ENCODE peak calls at places on chromosomes 2 and 18, in nine cellular contexts. F, V, C, H, E, Y, I, T and Q are unnamed samples.

GRCh38 chr2:101773137-101773536 is 75.6 kb downstream of the MAP4K4 start:
- DNase-seq in F (no peak), V (no peak), C (no peak), H (no peak), E (no peak), Y (no peak), I (no peak), T (no peak), Q (no peak)

GRCh38 chr2:11574176-11575046 is 40.6 kb downstream of the GREB1 start:
- DNase-seq in F (no peak), V (no peak), C (no peak), H (no peak), E (no peak), Y (no peak), I (peak), T (no peak), Q (no peak)

GRCh38 chr2:50514881-50515280 is 517.1 kb downstream of the NRXN1 start:
- DNase-seq in F (no peak), V (no peak), C (no peak), H (no peak), E (no peak), Y (no peak), I (no peak), T (no peak), Q (no peak)

GRCh38 chr2:12733846-12734245 is 17.1 kb downstream of the TRIB2 start:
- DNase-seq in F (no peak), V (no peak), C (no peak), H (no peak), E (no peak), Y (no peak), I (no peak), T (no peak), Q (no peak)

GRCh38 chr2:48016620-48017019 is 110.3 kb upstream of the FBXO11 start:
- DNase-seq in F (no peak), V (peak), C (no peak), H (no peak), E (no peak), Y (no peak), I (no peak), T (no peak), Q (peak)

GRCh38 chr2:217785544-217786045 is 217.2 kb downstream of the TNS1 start:
- DNase-seq in F (peak), V (peak), C (peak), H (peak), E (peak), Y (peak), I (peak), T (peak), Q (peak)

GRCh38 chr18:38551881-38552280 is 986.3 kb upstream of the CELF4 start:
- DNase-seq in F (no peak), V (no peak), C (no peak), H (no peak), E (no peak), Y (no peak), I (no peak), T (no peak), Q (no peak)

GRCh38 chr2:32746554-32747133 is 118.8 kb downstream of the TTC27 start:
- DNase-seq in F (no peak), V (no peak), C (no peak), H (no peak), E (no peak), Y (no peak), I (no peak), T (no peak), Q (no peak)

GRCh38 chr2:190792956-190793888 is 87.4 kb upstream of the GLS start:
- DNase-seq in F (no peak), V (no peak), C (no peak), H (no peak), E (no peak), Y (no peak), I (no peak), T (no peak), Q (no peak)

GRCh38 chr2:31107588-31108300 is 30.5 kb downstream of the GALNT14 start:
- DNase-seq in F (no peak), V (peak), C (peak), H (no peak), E (no peak), Y (no peak), I (no peak), T (peak), Q (no peak)

GRCh38 chr18:41226186-41226585 is 728.8 kb upstream of the PIK3C3 start:
- DNase-seq in F (no peak), V (no peak), C (peak), H (no peak), E (no peak), Y (no peak), I (peak), T (no peak), Q (no peak)

GRCh38 chr2:189267925-189268579 is 88.5 kb upstream of the COL5A2 start:
- DNase-seq in F (no peak), V (no peak), C (peak), H (no peak), E (no peak), Y (no peak), I (peak), T (no peak), Q (no peak)

GRCh38 chr2:96393989-96394761 is 58.6 kb downstream of the NCAPH start:
- DNase-seq in F (no peak), V (no peak), C (no peak), H (no peak), E (no peak), Y (no peak), I (no peak), T (no peak), Q (no peak)

GRCh38 chr2:166516712-166517303 is 22.8 kb upstream of the SCN7A start:
- DNase-seq in F (no peak), V (peak), C (peak), H (no peak), E (no peak), Y (no peak), I (peak), T (no peak), Q (peak)

GRCh38 chr2:207103132-207103531 is 62.6 kb downstream of the KLF7 start:
- DNase-seq in F (no peak), V (no peak), C (no peak), H (no peak), E (no peak), Y (no peak), I (no peak), T (no peak), Q (peak)

GRCh38 chr2:239498981-239499633 is 98.3 kb upstream of the HDAC4 start:
- DNase-seq in F (no peak), V (no peak), C (no peak), H (no peak), E (no peak), Y (no peak), I (no peak), T (no peak), Q (no peak)

GRCh38 chr2:155377178-155377780 is 678.8 kb downstream of the KCNJ3 start:
- DNase-seq in F (no peak), V (peak), C (peak), H (no peak), E (no peak), Y (no peak), I (peak), T (no peak), Q (no peak)

GRCh38 chr2:178267660-178268059 is 73.3 kb downstream of the OSBPL6 start:
- DNase-seq in F (no peak), V (no peak), C (no peak), H (no peak), E (no peak), Y (no peak), I (no peak), T (no peak), Q (no peak)

GRCh38 chr2:233794128-233794658 is 16.1 kb downstream of the MROH2A start:
- DNase-seq in F (peak), V (no peak), C (no peak), H (peak), E (no peak), Y (no peak), I (no peak), T (no peak), Q (no peak)

GRCh38 chr2:120343433-120344105 is 2.4 kb upstream of the INHBB start:
- DNase-seq in F (peak), V (peak), C (peak), H (peak), E (peak), Y (peak), I (peak), T (peak), Q (peak)

GRCh38 chr2:1907849-1908533 is 163.7 kb upstream of the PXDN start:
- DNase-seq in F (no peak), V (no peak), C (no peak), H (no peak), E (no peak), Y (no peak), I (no peak), T (no peak), Q (no peak)

GRCh38 chr2:113105047-113105446 is 22.4 kb upstream of the IL1RN start:
- DNase-seq in F (no peak), V (no peak), C (peak), H (no peak), E (no peak), Y (no peak), I (peak), T (no peak), Q (no peak)

GRCh38 chr2:62760555-62760954 is 55.0 kb downstream of the EHBP1 start:
- DNase-seq in F (no peak), V (peak), C (peak), H (no peak), E (no peak), Y (no peak), I (peak), T (no peak), Q (no peak)

GRCh38 chr2:231530099-231531085 is at the start of gene NMUR1:
- DNase-seq in F (peak), V (peak), C (no peak), H (peak), E (peak), Y (peak), I (no peak), T (peak), Q (no peak)

GRCh38 chr2:69278366-69278765 is 108.7 kb downstream of the GFPT1 start:
- DNase-seq in F (no peak), V (no peak), C (peak), H (no peak), E (no peak), Y (no peak), I (peak), T (no peak), Q (no peak)

GRCh38 chr2:204749319-204749718 is 204.0 kb downstream of the PARD3B start:
- DNase-seq in F (no peak), V (no peak), C (peak), H (no peak), E (no peak), Y (no peak), I (peak), T (no peak), Q (no peak)